ENCODE peak calls at places on chromosomes 16 and 17, in ten cellular contexts. One of them, this sample, is unnamed.

GRCh38 chr17:77832180-77832560 is 126.3 kb upstream of the TNRC6C start:
- DNase-seq in stimulated activated CD8-positive, alpha-beta memory T cell treated with anti-CD3 and anti-CD28 coated beads, Interleukin-4, amount 100 ng/mL, for 24 hours: no peak
- DNase-seq in tibial artery: no peak
- DNase-seq in NCI-H460: no peak
- DNase-seq in germinal center: no peak
- DNase-seq in T-helper 1 cell: no peak
- DNase-seq in HuH-7: no peak
- DNase-seq in skeletal muscle cell: no peak
- DNase-seq in endothelial cell: no peak
- DNase-seq in KBM-7: no peak
- DNase-seq in this sample: no peak

GRCh38 chr16:57009641-57010170 is 20.3 kb downstream of the NLRC5 start:
- DNase-seq in tibial artery: peak
- DNase-seq in KBM-7: no peak
- DNase-seq in skeletal muscle cell: no peak
- DNase-seq in stimulated activated CD8-positive, alpha-beta memory T cell treated with anti-CD3 and anti-CD28 coated beads, Interleukin-4, amount 100 ng/mL, for 24 hours: no peak
- DNase-seq in germinal center: no peak
- DNase-seq in NCI-H460: no peak
- DNase-seq in endothelial cell: no peak
- DNase-seq in HuH-7: no peak
- DNase-seq in T-helper 1 cell: no peak
- DNase-seq in this sample: no peak

GRCh38 chr17:74393323-74393942 is 26.1 kb downstream of the GPR142 start:
- DNase-seq in HuH-7: no peak
- DNase-seq in stimulated activated CD8-positive, alpha-beta memory T cell treated with anti-CD3 and anti-CD28 coated beads, Interleukin-4, amount 100 ng/mL, for 24 hours: no peak
- DNase-seq in germinal center: no peak
- DNase-seq in endothelial cell: no peak
- DNase-seq in skeletal muscle cell: no peak
- DNase-seq in T-helper 1 cell: no peak
- DNase-seq in tibial artery: no peak
- DNase-seq in KBM-7: no peak
- DNase-seq in NCI-H460: no peak
- DNase-seq in this sample: no peak

GRCh38 chr17:77905766-77906165 is 52.7 kb upstream of the TNRC6C start:
- DNase-seq in NCI-H460: no peak
- DNase-seq in germinal center: no peak
- DNase-seq in HuH-7: no peak
- DNase-seq in endothelial cell: no peak
- DNase-seq in tibial artery: no peak
- DNase-seq in T-helper 1 cell: no peak
- DNase-seq in KBM-7: no peak
- DNase-seq in stimulated activated CD8-positive, alpha-beta memory T cell treated with anti-CD3 and anti-CD28 coated beads, Interleukin-4, amount 100 ng/mL, for 24 hours: no peak
- DNase-seq in skeletal muscle cell: no peak
- DNase-seq in this sample: no peak

GRCh38 chr16:4496305-4496704 is 20.1 kb downstream of the HMOX2 start:
- DNase-seq in stimulated activated CD8-positive, alpha-beta memory T cell treated with anti-CD3 and anti-CD28 coated beads, Interleukin-4, amount 100 ng/mL, for 24 hours: no peak
- DNase-seq in HuH-7: no peak
- DNase-seq in KBM-7: no peak
- DNase-seq in germinal center: no peak
- DNase-seq in tibial artery: no peak
- DNase-seq in skeletal muscle cell: no peak
- DNase-seq in NCI-H460: no peak
- DNase-seq in endothelial cell: no peak
- DNase-seq in T-helper 1 cell: no peak
- DNase-seq in this sample: no peak

GRCh38 chr17:2980904-2981246 is 82.5 kb downstream of the OR1D5 start:
- DNase-seq in NCI-H460: no peak
- DNase-seq in endothelial cell: no peak
- DNase-seq in KBM-7: no peak
- DNase-seq in tibial artery: peak
- DNase-seq in skeletal muscle cell: no peak
- DNase-seq in germinal center: no peak
- DNase-seq in HuH-7: no peak
- DNase-seq in T-helper 1 cell: no peak
- DNase-seq in stimulated activated CD8-positive, alpha-beta memory T cell treated with anti-CD3 and anti-CD28 coated beads, Interleukin-4, amount 100 ng/mL, for 24 hours: no peak
- DNase-seq in this sample: no peak

GRCh38 chr17:75854111-75854748 is 905 bp downstream of the WBP2 start:
- DNase-seq in NCI-H460: no peak
- DNase-seq in stimulated activated CD8-positive, alpha-beta memory T cell treated with anti-CD3 and anti-CD28 coated beads, Interleukin-4, amount 100 ng/mL, for 24 hours: no peak
- DNase-seq in HuH-7: no peak
- DNase-seq in T-helper 1 cell: no peak
- DNase-seq in skeletal muscle cell: no peak
- DNase-seq in KBM-7: no peak
- DNase-seq in endothelial cell: no peak
- DNase-seq in tibial artery: peak
- DNase-seq in germinal center: no peak
- DNase-seq in this sample: no peak

GRCh38 chr16:48608452-48608851 is 1.5 kb downstream of the N4BP1 start:
- DNase-seq in HuH-7: no peak
- DNase-seq in NCI-H460: no peak
- DNase-seq in skeletal muscle cell: no peak
- DNase-seq in T-helper 1 cell: peak
- DNase-seq in endothelial cell: no peak
- DNase-seq in tibial artery: no peak
- DNase-seq in germinal center: no peak
- DNase-seq in KBM-7: no peak
- DNase-seq in stimulated activated CD8-positive, alpha-beta memory T cell treated with anti-CD3 and anti-CD28 coated beads, Interleukin-4, amount 100 ng/mL, for 24 hours: no peak
- DNase-seq in this sample: peak

GRCh38 chr17:21239680-21240374 is 13.4 kb downstream of the NATD1 start:
- DNase-seq in germinal center: peak
- DNase-seq in T-helper 1 cell: no peak
- DNase-seq in stimulated activated CD8-positive, alpha-beta memory T cell treated with anti-CD3 and anti-CD28 coated beads, Interleukin-4, amount 100 ng/mL, for 24 hours: no peak
- DNase-seq in skeletal muscle cell: no peak
- DNase-seq in tibial artery: no peak
- DNase-seq in KBM-7: peak
- DNase-seq in HuH-7: peak
- DNase-seq in endothelial cell: peak
- DNase-seq in NCI-H460: peak
- DNase-seq in this sample: peak

GRCh38 chr16:54175552-54176375 is 110.8 kb downstream of the IRX3 start:
- DNase-seq in germinal center: no peak
- DNase-seq in HuH-7: no peak
- DNase-seq in skeletal muscle cell: no peak
- DNase-seq in NCI-H460: no peak
- DNase-seq in KBM-7: no peak
- DNase-seq in T-helper 1 cell: no peak
- DNase-seq in tibial artery: no peak
- DNase-seq in endothelial cell: no peak
- DNase-seq in stimulated activated CD8-positive, alpha-beta memory T cell treated with anti-CD3 and anti-CD28 coated beads, Interleukin-4, amount 100 ng/mL, for 24 hours: no peak
- DNase-seq in this sample: no peak

GRCh38 chr16:89201467-89202377 is 1.4 kb upstream of the SLC22A31 start:
- DNase-seq in endothelial cell: peak
- DNase-seq in HuH-7: peak
- DNase-seq in stimulated activated CD8-positive, alpha-beta memory T cell treated with anti-CD3 and anti-CD28 coated beads, Interleukin-4, amount 100 ng/mL, for 24 hours: peak
- DNase-seq in T-helper 1 cell: peak
- DNase-seq in NCI-H460: peak
- DNase-seq in germinal center: peak
- DNase-seq in tibial artery: no peak
- DNase-seq in skeletal muscle cell: peak
- DNase-seq in KBM-7: peak
- DNase-seq in this sample: no peak

GRCh38 chr16:67395458-67396158 is 2.3 kb upstream of the TPPP3 start:
- DNase-seq in NCI-H460: no peak
- DNase-seq in KBM-7: no peak
- DNase-seq in T-helper 1 cell: no peak
- DNase-seq in HuH-7: no peak
- DNase-seq in stimulated activated CD8-positive, alpha-beta memory T cell treated with anti-CD3 and anti-CD28 coated beads, Interleukin-4, amount 100 ng/mL, for 24 hours: no peak
- DNase-seq in endothelial cell: no peak
- DNase-seq in tibial artery: no peak
- DNase-seq in germinal center: no peak
- DNase-seq in skeletal muscle cell: no peak
- DNase-seq in this sample: no peak

GRCh38 chr16:88866151-88866920 is at the start of gene PABPN1L:
- DNase-seq in endothelial cell: no peak
- DNase-seq in HuH-7: no peak
- DNase-seq in skeletal muscle cell: no peak
- DNase-seq in germinal center: no peak
- DNase-seq in T-helper 1 cell: no peak
- DNase-seq in NCI-H460: no peak
- DNase-seq in stimulated activated CD8-positive, alpha-beta memory T cell treated with anti-CD3 and anti-CD28 coated beads, Interleukin-4, amount 100 ng/mL, for 24 hours: no peak
- DNase-seq in tibial artery: no peak
- DNase-seq in KBM-7: no peak
- DNase-seq in this sample: no peak

GRCh38 chr16:4696905-4697866 is 3.8 kb downstream of the NUDT16L1 start:
- DNase-seq in stimulated activated CD8-positive, alpha-beta memory T cell treated with anti-CD3 and anti-CD28 coated beads, Interleukin-4, amount 100 ng/mL, for 24 hours: no peak
- DNase-seq in T-helper 1 cell: no peak
- DNase-seq in skeletal muscle cell: no peak
- DNase-seq in endothelial cell: no peak
- DNase-seq in KBM-7: no peak
- DNase-seq in germinal center: no peak
- DNase-seq in HuH-7: no peak
- DNase-seq in tibial artery: peak
- DNase-seq in NCI-H460: no peak
- DNase-seq in this sample: no peak

GRCh38 chr16:324451-325334 is 27.8 kb downstream of the AXIN1 start:
- DNase-seq in NCI-H460: no peak
- DNase-seq in stimulated activated CD8-positive, alpha-beta memory T cell treated with anti-CD3 and anti-CD28 coated beads, Interleukin-4, amount 100 ng/mL, for 24 hours: peak
- DNase-seq in skeletal muscle cell: no peak
- DNase-seq in HuH-7: no peak
- DNase-seq in endothelial cell: no peak
- DNase-seq in T-helper 1 cell: peak
- DNase-seq in KBM-7: peak
- DNase-seq in tibial artery: no peak
- DNase-seq in germinal center: peak
- DNase-seq in this sample: no peak

This sample was measured in AML-193.